ENCODE peak calls at places on chromosomes 3 and 15, in ten cellular contexts. F is HTR-8/SVneo, X is SK-N-SH, L is astrocyte, O is AG20443, T is activated T-helper 1 cell treated with Interleukin-2 at 50 U/mL for 16 hours, G is NCI-H1436, Q is EL, S is breast epithelium, P is GM20000. R is an unnamed sample.

GRCh38 chr3:12328132-12328915 is 39.5 kb downstream of the PPARG start:
- DNase-seq in S (no peak), T (no peak), L (no peak), F (no peak), X (no peak), G (no peak), P (no peak), Q (no peak), O (no peak), R (no peak)

GRCh38 chr3:146148468-146148931 is 12.5 kb downstream of the PLOD2 start:
- DNase-seq in G (no peak), T (no peak), X (no peak), O (no peak), L (no peak), S (no peak), F (no peak), Q (no peak), P (no peak), R (no peak)

GRCh38 chr3:4865714-4866113 is 113.5 kb upstream of the BHLHE40 start:
- DNase-seq in O (no peak), T (no peak), Q (no peak), S (no peak), P (no peak), G (no peak), X (no peak), L (no peak), F (no peak), R (no peak)

GRCh38 chr3:33113772-33114621 is at the start of gene CRTAP:
- DNase-seq in G (peak), S (peak), T (peak), Q (peak), L (peak), O (peak), X (peak), F (peak), P (peak), R (peak)

GRCh38 chr15:56739964-56740640 is 6.8 kb upstream of the ZNF280D start:
- DNase-seq in X (no peak), Q (no peak), L (no peak), P (no peak), O (no peak), F (no peak), S (no peak), T (no peak), G (no peak), R (no peak)

GRCh38 chr3:197718904-197719303 is 17.8 kb downstream of the RUBCN start:
- DNase-seq in P (no peak), X (no peak), F (peak), L (peak), S (no peak), T (no peak), O (peak), Q (peak), G (no peak), R (no peak)

GRCh38 chr3:193851941-193852674 is 259.1 kb downstream of the OPA1 start:
- DNase-seq in T (no peak), G (peak), X (no peak), L (no peak), S (no peak), F (no peak), Q (no peak), O (no peak), P (no peak), R (no peak)

GRCh38 chr15:40097968-40098476 is 10.7 kb downstream of the BMF start:
- DNase-seq in S (no peak), L (no peak), O (peak), G (no peak), T (no peak), F (no peak), P (no peak), X (no peak), Q (no peak), R (no peak)

GRCh38 chr3:57007513-57008415 is 52.7 kb upstream of the SPATA12 start:
- DNase-seq in P (no peak), L (peak), G (no peak), X (no peak), S (peak), O (peak), F (peak), T (no peak), Q (peak), R (no peak)

GRCh38 chr15:70488002-70488605 is 275.3 kb downstream of the UACA start:
- DNase-seq in T (peak), F (peak), O (peak), Q (peak), P (peak), S (peak), X (peak), G (peak), L (no peak), R (peak)

GRCh38 chr3:193598202-193598601 is 5.2 kb downstream of the OPA1 start:
- DNase-seq in G (no peak), F (no peak), Q (no peak), P (no peak), L (no peak), S (no peak), O (no peak), X (no peak), T (no peak), R (no peak)

GRCh38 chr15:54559405-54560064 is 581.3 kb downstream of the UNC13C start:
- DNase-seq in P (no peak), L (no peak), X (no peak), T (no peak), G (no peak), O (no peak), Q (no peak), S (no peak), F (no peak), R (no peak)

GRCh38 chr3:49674491-49674983 is 386 bp downstream of the APEH start:
- DNase-seq in F (no peak), T (no peak), G (no peak), O (no peak), Q (no peak), P (no peak), X (peak), L (no peak), S (no peak), R (no peak)

GRCh38 chr3:47436180-47436579 is 39.6 kb downstream of the SCAP start:
- DNase-seq in G (no peak), P (no peak), F (no peak), T (no peak), X (no peak), O (no peak), L (no peak), Q (no peak), S (no peak), R (no peak)

GRCh38 chr15:40511472-40512133 is 40.8 kb downstream of the CHST14 start:
- DNase-seq in O (peak), X (peak), T (no peak), S (peak), Q (peak), P (peak), G (no peak), L (no peak), F (no peak), R (no peak)

GRCh38 chr3:56933803-56934202 is 126.7 kb upstream of the SPATA12 start:
- DNase-seq in O (no peak), F (no peak), T (no peak), P (no peak), X (no peak), S (no peak), L (no peak), G (no peak), Q (no peak), R (no peak)